ENCODE peak calls at places on chromosomes 5 and 9, in four cellular contexts. Y is activated CD8-positive, alpha-beta memory T cell treated with anti-CD3 and anti-CD28 coated beads for 48 hours; E is SJSA1; R is T47D. D is an unnamed sample.

GRCh38 chr9:107029146-107029545 is 166.2 kb downstream of the ZNF462 start:
- DNase-seq in Y (no peak), E (no peak), R (no peak), D (no peak)

GRCh38 chr5:139236479-139236878 is 38.3 kb upstream of the SIL1 start:
- DNase-seq in Y (no peak), E (no peak), R (no peak), D (no peak)

GRCh38 chr9:115209601-115210306 is 91.8 kb upstream of the TNC start:
- DNase-seq in Y (no peak), E (no peak), R (no peak), D (peak; percentile 79)

GRCh38 chr9:108001219-108001618 is 511.6 kb upstream of the KLF4 start:
- DNase-seq in Y (no peak), E (no peak), R (no peak), D (no peak)

GRCh38 chr5:68070641-68071191 is 144.8 kb upstream of the PIK3R1 start:
- DNase-seq in Y (no peak), E (no peak), R (no peak), D (no peak)

GRCh38 chr5:149320791-149321330 is 24.4 kb upstream of the GRPEL2 start:
- DNase-seq in Y (no peak), E (peak; percentile 90), R (peak; percentile 81), D (peak; percentile 91)

GRCh38 chr5:168908207-168908606 is 329.0 kb upstream of the PANK3 start:
- DNase-seq in Y (no peak), E (peak; percentile 77), R (peak; percentile 29), D (peak; percentile 80)

GRCh38 chr5:88889165-88890069 is 6.4 kb upstream of the MEF2C start:
- DNase-seq in Y (no peak), E (peak; percentile 23), R (peak; percentile 63), D (peak; percentile 62)

GRCh38 chr9:130710822-130711352 is 17.3 kb downstream of the EXOSC2 start:
- DNase-seq in Y (no peak), E (no peak), R (no peak), D (no peak)

GRCh38 chr5:472076-472655 is 29.2 kb downstream of the EXOC3 start:
- DNase-seq in Y (no peak), E (peak; percentile 19), R (peak; percentile 52), D (peak; percentile 12)

GRCh38 chr9:131728961-131729360 is 10.9 kb downstream of the RAPGEF1 start:
- DNase-seq in Y (no peak), E (no peak), R (no peak), D (no peak)

GRCh38 chr5:10317825-10318682 is 10.4 kb upstream of the CMBL start:
- DNase-seq in Y (no peak), E (peak; percentile 55), R (no peak), D (no peak)

GRCh38 chr5:116815081-116815480 is 240.5 kb upstream of the SEMA6A start:
- DNase-seq in Y (no peak), E (no peak), R (no peak), D (no peak)

GRCh38 chr9:107214381-107214780 is 68.7 kb upstream of the RAD23B start:
- DNase-seq in Y (no peak), E (no peak), R (no peak), D (peak; percentile 44)

GRCh38 chr5:97735209-97735608 is 552.2 kb upstream of the RIOK2 start:
- DNase-seq in Y (no peak), E (no peak), R (no peak), D (peak; percentile 94)

GRCh38 chr5:43425965-43426364 is 13.8 kb upstream of the CCL28 start:
- DNase-seq in Y (no peak), E (peak; percentile 71), R (no peak), D (peak; percentile 98)

GRCh38 chr9:137679249-137679648 is 60.4 kb downstream of the EHMT1 start:
- DNase-seq in Y (no peak), E (no peak), R (no peak), D (no peak)

GRCh38 chr9:76528056-76528455 is 69.1 kb downstream of the GCNT1 start:
- DNase-seq in Y (no peak), E (no peak), R (no peak), D (no peak)

GRCh38 chr5:54024466-54024865 is 285.9 kb downstream of the ARL15 start:
- DNase-seq in Y (no peak), E (no peak), R (no peak), D (peak; percentile 12)

GRCh38 chr5:179167871-179168451 is 107.8 kb downstream of the ZNF354C start:
- DNase-seq in Y (no peak), E (no peak), R (no peak), D (no peak)

GRCh38 chr5:151234476-151235238 is 10.8 kb upstream of the CCDC69 start:
- DNase-seq in Y (no peak), E (no peak), R (peak; percentile 26), D (peak; percentile 21)

GRCh38 chr5:7823601-7824000 is 27.3 kb downstream of the CFAP90 start:
- DNase-seq in Y (no peak), E (no peak), R (no peak), D (no peak)

GRCh38 chr5:84724683-84725082 is 340.0 kb upstream of the EDIL3 start:
- DNase-seq in Y (no peak), E (peak; percentile 43), R (no peak), D (peak; percentile 79)

GRCh38 chr5:60505373-60505772 is 194.6 kb downstream of the DEPDC1B start:
- DNase-seq in Y (no peak), E (no peak), R (no peak), D (no peak)

GRCh38 chr5:161064297-161064696 is 212.3 kb upstream of the ATP10B start:
- DNase-seq in Y (no peak), E (no peak), R (no peak), D (no peak)

GRCh38 chr5:138900281-138900965 is 25.3 kb upstream of the LRRTM2 start:
- DNase-seq in Y (no peak), E (peak; percentile 54), R (no peak), D (peak; percentile 62)

GRCh38 chr5:172448999-172449398 is 5.3 kb downstream of the SH3PXD2B start:
- DNase-seq in Y (no peak), E (no peak), R (no peak), D (no peak)

GRCh38 chr5:88683506-88684135 is 199.4 kb downstream of the MEF2C start:
- DNase-seq in Y (no peak), E (no peak), R (peak; percentile 78), D (peak; percentile 85)

GRCh38 chr5:179827684-179828083 is 7.0 kb downstream of the SQSTM1 start:
- DNase-seq in Y (no peak), E (no peak), R (no peak), D (no peak)

GRCh38 chr9:120447959-120448500 is 131.9 kb downstream of the CDK5RAP2 start:
- DNase-seq in Y (no peak), E (no peak), R (no peak), D (no peak)

D was measured in astrocyte.